ENCODE peak calls at places on chromosomes 4 and X, in six cellular contexts. R is IMR-90, G is mesenchymal stem cell, L is H9, E is neuronal stem cell, P is H1. I is an unnamed sample.

GRCh38 chr4:79177388-79177787 is 148.5 kb downstream of the NAA11 start:
- DNase-seq in E (no peak), R (no peak), L (no peak), P (no peak), G (no peak), I (no peak)

GRCh38 chrX:137194164-137194563 is 160.4 kb upstream of the GPR101 start:
- DNase-seq in E (peak), G (no peak), R (peak), P (peak), L (peak), I (peak)

GRCh38 chrX:23394421-23394820 is 59.8 kb downstream of the PTCHD1 start:
- DNase-seq in L (no peak), P (no peak), E (no peak), R (no peak), G (no peak), I (no peak)

GRCh38 chr4:78799551-78800495 is 23.7 kb downstream of the BMP2K start:
- DNase-seq in G (peak), P (no peak), L (no peak), E (no peak), R (no peak), I (no peak)

GRCh38 chrX:2468406-2469195 is 32.2 kb downstream of the DHRSX start:
- DNase-seq in L (no peak), R (no peak), E (no peak), P (no peak), G (no peak), I (no peak)

GRCh38 chr4:7358100-7358735 is 76.5 kb downstream of the PSAPL1 start:
- DNase-seq in L (no peak), P (no peak), G (peak), R (peak), E (no peak), I (peak)

GRCh38 chrX:107678957-107679740 is 50.8 kb downstream of the PRPS1 start:
- DNase-seq in E (no peak), L (peak), P (no peak), R (peak), G (peak), I (no peak)

GRCh38 chr4:35965300-35965699 is 279.0 kb downstream of the ARAP2 start:
- DNase-seq in R (no peak), E (no peak), P (no peak), L (no peak), G (no peak), I (no peak)

GRCh38 chrX:45628041-45628440 is 427.4 kb upstream of the DIPK2B start:
- DNase-seq in E (no peak), L (no peak), P (no peak), G (no peak), R (peak), I (no peak)

GRCh38 chr4:177605252-177605651 is 163.0 kb upstream of the AGA start:
- DNase-seq in E (no peak), G (no peak), R (no peak), P (no peak), L (no peak), I (no peak)

GRCh38 chrX:63283331-63283730 is 67.8 kb downstream of the SPIN4 start:
- DNase-seq in P (no peak), R (no peak), G (no peak), E (no peak), L (no peak), I (peak)

DNA sequence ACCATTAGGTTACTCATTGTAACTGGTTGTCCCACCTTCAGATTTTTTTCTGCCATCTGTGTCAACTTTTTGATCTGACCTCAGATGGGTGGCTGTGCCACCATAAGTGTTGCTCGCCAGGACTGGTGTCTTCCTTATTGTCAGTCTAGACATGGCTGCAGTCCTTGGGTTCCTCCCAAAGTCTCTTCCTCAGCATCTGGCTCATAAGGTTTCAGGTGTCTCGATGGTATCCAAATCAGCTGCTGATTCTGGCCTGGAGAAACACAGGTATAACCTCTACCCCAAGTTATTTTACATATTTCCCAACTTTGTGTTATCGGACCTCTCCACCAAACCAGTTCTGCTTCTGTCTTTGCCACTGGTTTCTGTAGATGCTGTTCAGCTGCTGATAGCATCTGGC is 158.5 kb downstream of the ZNF518B start:
- DNase-seq in R (no peak), G (no peak), P (no peak), L (no peak), E (no peak), I (no peak)
- H2BK5ac ChIP-seq in R (no peak), G (no peak), P (no peak), L (no peak), E (no peak), I (no peak)

GRCh38 chrX:152138388-152138784 is at the start of gene MAGEA10:
- DNase-seq in P (no peak), L (no peak), E (no peak), G (no peak), R (no peak), I (no peak)
- H2BK5ac ChIP-seq in P (no peak), L (no peak), E (no peak), G (no peak), R (no peak), I (no peak)

DNA sequence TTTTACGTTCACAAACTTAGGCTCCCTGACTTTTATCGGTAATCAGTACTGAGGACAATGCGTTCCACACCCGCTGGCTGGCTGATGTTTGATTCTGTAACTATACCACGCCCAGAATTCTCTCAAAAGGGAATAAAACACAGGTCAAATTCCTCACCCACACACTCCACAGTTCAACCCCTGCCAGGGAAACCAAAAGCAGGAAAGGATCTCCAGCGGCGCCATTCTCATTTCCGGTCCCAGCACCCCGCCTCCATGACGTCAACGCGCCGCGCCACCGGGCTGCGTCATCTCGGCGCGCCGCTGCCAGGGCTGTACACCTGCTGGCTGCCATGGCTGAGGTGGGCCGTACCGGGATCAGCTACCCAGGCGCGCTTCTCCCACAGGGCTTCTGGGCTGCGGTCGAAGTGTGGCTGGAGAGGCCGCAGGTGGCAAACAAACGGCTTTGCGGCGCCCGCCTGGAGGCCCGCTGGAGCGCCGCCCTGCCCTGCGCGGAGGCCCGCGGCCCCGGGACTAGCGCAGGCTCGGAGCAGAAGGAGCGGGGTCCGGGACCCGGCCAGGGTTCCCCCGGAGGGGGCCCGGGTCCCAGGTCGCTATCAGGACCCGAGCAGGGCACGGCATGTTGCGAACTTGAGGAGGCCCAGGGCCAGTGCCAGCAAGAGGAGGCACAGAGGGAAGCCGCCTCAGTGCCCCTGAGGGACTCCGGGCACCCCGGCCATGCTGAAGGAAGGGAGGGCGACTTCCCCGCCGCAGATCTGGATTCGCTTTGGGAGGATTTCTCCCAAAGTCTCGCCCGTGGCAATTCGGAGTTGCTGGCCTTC is at the start of the genes ACOX3 and TRMT44:
- DNase-seq in E (peak), R (peak), P (peak), L (peak), G (peak), I (peak)
- H2BK5ac ChIP-seq in E (no peak), R (peak), P (peak), L (no peak), G (no peak), I (peak)

GRCh38 chr4:2574863-2575262 is 38.4 kb downstream of the FAM193A start:
- DNase-seq in E (no peak), P (no peak), G (no peak), L (no peak), R (no peak), I (no peak)

GRCh38 chr4:2579910-2580309 is 43.5 kb downstream of the FAM193A start:
- DNase-seq in L (no peak), R (no peak), E (no peak), G (no peak), P (no peak), I (no peak)

GRCh38 chr4:2578106-2578505 is 41.7 kb downstream of the FAM193A start:
- DNase-seq in P (no peak), E (no peak), G (no peak), L (no peak), R (no peak), I (no peak)

GRCh38 chr4:2574058-2574457 is 37.6 kb downstream of the FAM193A start:
- DNase-seq in P (no peak), E (no peak), G (no peak), R (no peak), L (no peak), I (no peak)

DNA sequence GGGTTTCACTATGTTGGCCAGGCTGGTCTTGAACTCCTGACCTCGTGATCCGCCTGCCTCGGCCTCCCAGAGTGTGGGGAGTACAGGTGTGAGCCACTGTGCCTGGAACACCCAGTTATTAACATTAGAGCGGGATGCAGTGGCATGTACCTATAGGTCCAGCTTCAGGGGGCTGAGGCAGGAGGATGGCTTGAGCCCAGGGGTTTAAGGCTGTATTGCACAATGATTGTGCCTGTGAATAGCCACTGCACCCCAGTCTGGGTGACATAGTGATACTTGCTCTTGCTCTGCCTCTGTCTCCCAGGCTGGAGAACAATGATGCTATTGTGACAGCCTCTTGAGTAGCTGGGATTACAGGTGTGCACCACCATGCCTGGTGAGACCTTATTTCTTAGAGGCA is 39.8 kb downstream of the FAM193A start:
- DNase-seq in L (no peak), G (no peak), R (no peak), E (no peak), P (no peak), I (no peak)
- H2BK5ac ChIP-seq in L (no peak), G (no peak), R (no peak), E (no peak), P (no peak), I (no peak)

GRCh38 chrX:54182864-54183613 is at the start of gene FAM120C:
- DNase-seq in L (peak), R (peak), G (peak), P (no peak), E (peak), I (peak)
- H2BK5ac ChIP-seq in L (peak), R (peak), G (peak), P (peak), E (no peak), I (no peak)

DNA sequence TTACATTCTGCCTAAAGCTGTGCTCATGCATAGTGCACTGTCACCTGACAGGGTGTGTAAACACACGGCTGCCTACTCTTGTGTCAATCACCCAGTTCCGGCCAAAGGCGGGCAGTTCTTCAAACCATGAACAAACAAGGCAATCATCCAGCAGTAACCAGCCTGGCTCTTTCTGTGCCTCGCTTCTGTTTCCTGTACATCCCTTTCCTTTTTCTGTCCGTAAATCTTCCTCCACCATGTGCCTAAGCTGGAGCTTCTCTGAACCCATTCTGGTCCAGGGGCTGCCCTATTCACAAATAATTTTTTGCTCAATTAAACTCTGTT is 60.8 kb upstream of the CBR4 start:
- DNase-seq in R (no peak), E (no peak), G (no peak), L (no peak), P (no peak), I (peak)
- H2BK5ac ChIP-seq in R (no peak), E (no peak), G (no peak), L (no peak), P (peak), I (peak)

GRCh38 chr4:15354790-15355418 is 72.9 kb upstream of the C1QTNF7 start:
- DNase-seq in R (no peak), G (no peak), E (no peak), L (no peak), P (no peak), I (no peak)

GRCh38 chr4:15352508-15352907 is 75.3 kb upstream of the C1QTNF7 start:
- DNase-seq in P (no peak), L (no peak), G (no peak), E (no peak), R (peak), I (no peak)

GRCh38 chr4:15354358-15354757 is 73.5 kb upstream of the C1QTNF7 start:
- DNase-seq in L (no peak), R (no peak), E (no peak), P (no peak), G (no peak), I (no peak)

GRCh38 chr4:15353207-15353606 is 74.6 kb upstream of the C1QTNF7 start:
- DNase-seq in G (no peak), P (no peak), R (no peak), L (no peak), E (no peak), I (no peak)

DNA sequence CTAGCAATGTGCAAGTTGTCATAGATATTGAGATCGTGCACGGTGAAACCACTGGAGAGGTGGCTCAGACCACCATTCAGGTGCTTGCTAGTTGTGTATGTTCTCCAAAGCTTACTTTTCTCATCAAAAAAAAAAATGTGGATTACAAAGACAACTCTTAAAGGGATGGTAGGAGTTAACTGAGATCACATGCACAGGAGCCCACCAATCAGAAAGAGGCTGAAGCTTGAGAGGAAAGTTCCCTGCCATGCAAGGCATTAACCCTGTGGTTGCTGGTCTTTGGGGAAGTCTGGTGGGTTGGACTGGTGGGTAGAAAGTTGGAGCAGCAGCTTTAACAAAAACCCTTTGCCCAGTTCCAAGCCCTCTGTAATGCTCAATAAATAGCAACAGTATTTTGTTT is 72.4 kb upstream of the C1QTNF7 start:
- DNase-seq in P (no peak), E (no peak), L (no peak), G (no peak), R (no peak), I (peak)
- H2BK5ac ChIP-seq in P (no peak), E (no peak), L (no peak), G (no peak), R (no peak), I (no peak)